ENCODE peak calls at places on chromosomes 11 and 22, in four cellular contexts. One of them, this sample, is unnamed.
A peak's percentile ranks its signal among the peaks of the same experiment; 100 is the strongest.

GRCh38 chr11:77471520-77472234 is 2.2 kb downstream of the PAK1 start:
- DNase-seq in heart left ventricle: no peak
- DNase-seq in A673: peak; percentile 40
- DNase-seq in HCT116: no peak
- DNase-seq in this sample: no peak

GRCh38 chr11:68328374-68329091 is 16.1 kb downstream of the LRP5 start:
- DNase-seq in heart left ventricle: peak; percentile 61
- DNase-seq in A673: peak; percentile 52
- DNase-seq in HCT116: no peak
- DNase-seq in this sample: peak; percentile 51

GRCh38 chr22:42074153-42074750 is at the start of gene PHETA2:
- DNase-seq in heart left ventricle: peak; percentile 66
- DNase-seq in A673: no peak
- DNase-seq in HCT116: no peak
- DNase-seq in this sample: peak; percentile 68

GRCh38 chr11:115199501-115199900 is 304.7 kb downstream of the CADM1 start:
- DNase-seq in heart left ventricle: no peak
- DNase-seq in A673: no peak
- DNase-seq in HCT116: no peak
- DNase-seq in this sample: no peak

GRCh38 chr11:27722117-27722844 is 22.0 kb upstream of the BDNF start:
- DNase-seq in heart left ventricle: no peak
- DNase-seq in A673: peak; percentile 52
- DNase-seq in HCT116: no peak
- DNase-seq in this sample: no peak

GRCh38 chr22:44199164-44199563 is 18.4 kb downstream of the PARVG start:
- DNase-seq in heart left ventricle: no peak
- DNase-seq in A673: no peak
- DNase-seq in HCT116: no peak
- DNase-seq in this sample: no peak

GRCh38 chr22:32800158-32800557 is 1.3 kb upstream of the TIMP3 start:
- DNase-seq in heart left ventricle: peak; percentile 54
- DNase-seq in A673: no peak
- DNase-seq in HCT116: no peak
- DNase-seq in this sample: no peak

GRCh38 chr11:121237686-121238658 is 54.6 kb upstream of the SC5D start:
- DNase-seq in heart left ventricle: no peak
- DNase-seq in A673: peak; percentile 62
- DNase-seq in HCT116: no peak
- DNase-seq in this sample: peak; percentile 36

GRCh38 chr11:120536797-120537169 is 25.2 kb downstream of the GRIK4 start:
- DNase-seq in heart left ventricle: no peak
- DNase-seq in A673: no peak
- DNase-seq in HCT116: no peak
- DNase-seq in this sample: no peak

GRCh38 chr11:19869946-19870589 is 157.4 kb downstream of the NAV2 start:
- DNase-seq in heart left ventricle: peak; percentile 36
- DNase-seq in A673: no peak
- DNase-seq in HCT116: no peak
- DNase-seq in this sample: peak; percentile 23

GRCh38 chr11:120108785-120109168 is 29.1 kb downstream of the TRIM29 start:
- DNase-seq in heart left ventricle: no peak
- DNase-seq in A673: no peak
- DNase-seq in HCT116: no peak
- DNase-seq in this sample: no peak

GRCh38 chr11:119645018-119645417 is 84.0 kb downstream of the NECTIN1 start:
- DNase-seq in heart left ventricle: no peak
- DNase-seq in A673: no peak
- DNase-seq in HCT116: no peak
- DNase-seq in this sample: no peak

GRCh38 chr22:50089231-50090140 is at the start of gene MOV10L1:
- DNase-seq in heart left ventricle: no peak
- DNase-seq in A673: peak; percentile 27
- DNase-seq in HCT116: no peak
- DNase-seq in this sample: no peak

GRCh38 chr11:95456704-95457491 is 225.9 kb upstream of the SESN3 start:
- DNase-seq in heart left ventricle: no peak
- DNase-seq in A673: no peak
- DNase-seq in HCT116: no peak
- DNase-seq in this sample: no peak

GRCh38 chr11:66556086-66556485 is 9.4 kb downstream of the ACTN3 start:
- DNase-seq in heart left ventricle: no peak
- DNase-seq in A673: no peak
- DNase-seq in HCT116: no peak
- DNase-seq in this sample: no peak

GRCh38 chr11:1234054-1234720 is 11.3 kb downstream of the MUC5B start:
- DNase-seq in heart left ventricle: peak; percentile 15
- DNase-seq in A673: no peak
- DNase-seq in HCT116: no peak
- DNase-seq in this sample: no peak

GRCh38 chr22:28141614-28142013 is 222.6 kb upstream of the PITPNB start:
- DNase-seq in heart left ventricle: no peak
- DNase-seq in A673: no peak
- DNase-seq in HCT116: no peak
- DNase-seq in this sample: no peak

GRCh38 chr11:128496249-128496648 is 91.1 kb downstream of the ETS1 start:
- DNase-seq in heart left ventricle: no peak
- DNase-seq in A673: no peak
- DNase-seq in HCT116: no peak
- DNase-seq in this sample: no peak

GRCh38 chr11:132874638-132875037 is 657.7 kb downstream of the OPCML start:
- DNase-seq in heart left ventricle: no peak
- DNase-seq in A673: no peak
- DNase-seq in HCT116: no peak
- DNase-seq in this sample: no peak

GRCh38 chr11:79244805-79245197 is 196.0 kb downstream of the TENM4 start:
- DNase-seq in heart left ventricle: no peak
- DNase-seq in A673: no peak
- DNase-seq in HCT116: no peak
- DNase-seq in this sample: no peak

GRCh38 chr11:1771700-1772099 is 8.0 kb upstream of the CTSD start:
- DNase-seq in heart left ventricle: no peak
- DNase-seq in A673: no peak
- DNase-seq in HCT116: no peak
- DNase-seq in this sample: peak; percentile 4

GRCh38 chr11:66227700-66228099 is 40.7 kb upstream of the RAB1B start:
- DNase-seq in heart left ventricle: no peak
- DNase-seq in A673: no peak
- DNase-seq in HCT116: no peak
- DNase-seq in this sample: no peak

GRCh38 chr11:119993732-119994131 is 144.2 kb downstream of the TRIM29 start:
- DNase-seq in heart left ventricle: no peak
- DNase-seq in A673: no peak
- DNase-seq in HCT116: no peak
- DNase-seq in this sample: no peak

GRCh38 chr22:37549704-37550059 is 10.6 kb upstream of the CDC42EP1 start:
- DNase-seq in heart left ventricle: no peak
- DNase-seq in A673: no peak
- DNase-seq in HCT116: no peak
- DNase-seq in this sample: peak; percentile 63

GRCh38 chr22:50626314-50626855 is 1.6 kb downstream of the ARSA start:
- DNase-seq in heart left ventricle: no peak
- DNase-seq in A673: no peak
- DNase-seq in HCT116: no peak
- DNase-seq in this sample: no peak

GRCh38 chr11:123061403-123062157 is at the start of gene HSPA8:
- DNase-seq in heart left ventricle: peak; percentile 80
- DNase-seq in A673: peak; percentile 82
- DNase-seq in HCT116: no peak
- DNase-seq in this sample: peak; percentile 65

GRCh38 chr11:43631732-43632131 is 48.8 kb upstream of the HSD17B12 start:
- DNase-seq in heart left ventricle: no peak
- DNase-seq in A673: no peak
- DNase-seq in HCT116: no peak
- DNase-seq in this sample: no peak

GRCh38 chr11:86672007-86672621 is at the start of gene ME3:
- DNase-seq in heart left ventricle: peak; percentile 79
- DNase-seq in A673: peak; percentile 66
- DNase-seq in HCT116: no peak
- DNase-seq in this sample: peak; percentile 72

GRCh38 chr11:10550503-10550902 is 9.5 kb upstream of the RNF141 start:
- DNase-seq in heart left ventricle: no peak
- DNase-seq in A673: no peak
- DNase-seq in HCT116: no peak
- DNase-seq in this sample: no peak

GRCh38 chr22:17707526-17707925 is 66.7 kb downstream of the BID start:
- DNase-seq in heart left ventricle: no peak
- DNase-seq in A673: peak; percentile 51
- DNase-seq in HCT116: no peak
- DNase-seq in this sample: no peak

GRCh38 chr22:45321827-45322226 is 12.1 kb downstream of the FAM118A start:
- DNase-seq in heart left ventricle: no peak
- DNase-seq in A673: no peak
- DNase-seq in HCT116: no peak
- DNase-seq in this sample: no peak

GRCh38 chr11:15603208-15603607 is 488.5 kb downstream of the INSC start:
- DNase-seq in heart left ventricle: peak; percentile 56
- DNase-seq in A673: no peak
- DNase-seq in HCT116: no peak
- DNase-seq in this sample: peak; percentile 33

GRCh38 chr22:44703269-44703870 is 1.4 kb downstream of the PRR5 start:
- DNase-seq in heart left ventricle: no peak
- DNase-seq in A673: no peak
- DNase-seq in HCT116: no peak
- DNase-seq in this sample: no peak

GRCh38 chr11:73157141-73158010 is 15.3 kb upstream of the FCHSD2 start:
- DNase-seq in heart left ventricle: peak; percentile 89
- DNase-seq in A673: no peak
- DNase-seq in HCT116: no peak
- DNase-seq in this sample: peak; percentile 74

GRCh38 chr11:78292109-78292803 is 103.5 kb downstream of the USP35 start:
- DNase-seq in heart left ventricle: no peak
- DNase-seq in A673: no peak
- DNase-seq in HCT116: no peak
- DNase-seq in this sample: no peak

GRCh38 chr11:18065572-18065971 is 19.5 kb upstream of the TPH1 start:
- DNase-seq in heart left ventricle: no peak
- DNase-seq in A673: no peak
- DNase-seq in HCT116: no peak
- DNase-seq in this sample: no peak

GRCh38 chr11:30358569-30358968 is 35.7 kb downstream of the ARL14EP start:
- DNase-seq in heart left ventricle: peak; percentile 33
- DNase-seq in A673: no peak
- DNase-seq in HCT116: no peak
- DNase-seq in this sample: peak; percentile 39
- H3K27ac ChIP-seq in heart left ventricle: no peak overlapping the region
- H3K27ac ChIP-seq in A673: no peak overlapping the region
- H3K27ac ChIP-seq in HCT116: no peak overlapping the region
- H3K27ac ChIP-seq in this sample: no peak overlapping the region

GRCh38 chr11:101176381-101176780 is 46.8 kb upstream of the PGR start:
- DNase-seq in heart left ventricle: no peak
- DNase-seq in A673: no peak
- DNase-seq in HCT116: no peak
- DNase-seq in this sample: no peak
- H3K9me3 ChIP-seq in heart left ventricle: no peaks in the 10 kb centered on the region
- H3K9me3 ChIP-seq in A673: no peaks in the 10 kb centered on the region
- H3K9me3 ChIP-seq in HCT116: no peaks in the 10 kb centered on the region
- H3K9me3 ChIP-seq in this sample: no peaks in the 10 kb centered on the region

GRCh38 chr11:61679893-61680621 is at the start of gene DAGLA:
- DNase-seq in heart left ventricle: peak; percentile 74
- DNase-seq in A673: peak; percentile 85
- DNase-seq in HCT116: no peak
- DNase-seq in this sample: peak; percentile 82

GRCh38 chr11:61683961-61684869 is 4.0 kb downstream of the DAGLA start:
- DNase-seq in heart left ventricle: no peak
- DNase-seq in A673: no peak
- DNase-seq in HCT116: no peak
- DNase-seq in this sample: no peak

GRCh38 chr11:61683116-61683515 is 2.9 kb downstream of the DAGLA start:
- DNase-seq in heart left ventricle: no peak
- DNase-seq in A673: no peak
- DNase-seq in HCT116: no peak
- DNase-seq in this sample: no peak

GRCh38 chr11:61680622-61681191 is 516 bp downstream of the DAGLA start:
- DNase-seq in heart left ventricle: no peak
- DNase-seq in A673: no peak
- DNase-seq in HCT116: no peak
- DNase-seq in this sample: no peak

DNA sequence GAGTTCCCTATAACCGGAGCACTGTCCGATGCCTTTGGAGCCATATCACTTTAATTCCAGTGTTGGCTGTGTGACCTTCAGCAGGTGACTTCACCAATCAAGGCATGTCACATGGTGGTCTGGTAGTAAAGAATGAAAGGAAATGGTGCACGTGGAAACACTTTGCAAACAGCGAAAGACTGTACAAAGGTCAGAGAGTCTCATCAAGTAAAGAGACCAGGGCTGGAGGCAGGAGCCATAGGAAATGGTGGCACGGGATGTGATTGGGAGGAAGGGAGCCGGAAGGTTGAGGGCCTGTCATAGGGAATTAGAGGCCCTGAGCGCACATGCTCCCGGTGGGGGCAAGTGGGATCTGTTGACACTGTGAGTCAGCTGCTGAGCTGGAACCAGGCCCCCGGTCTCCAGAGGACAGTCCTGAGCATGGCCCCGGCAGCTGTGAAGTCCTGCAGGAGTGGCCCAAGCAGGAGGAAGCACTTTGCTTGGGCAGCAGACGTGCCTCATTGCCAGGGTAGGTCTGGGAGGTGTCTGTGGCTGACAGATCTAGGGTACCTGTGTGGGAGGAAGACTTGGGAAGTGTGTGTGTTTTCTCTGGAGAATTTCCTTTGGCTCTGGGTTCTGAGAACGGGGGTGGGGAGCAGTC is 2.0 kb downstream of the DAGLA start:
- DNase-seq in heart left ventricle: peak; percentile 81
- DNase-seq in A673: no peak
- DNase-seq in HCT116: no peak
- DNase-seq in this sample: peak; percentile 56
- H3K27ac ChIP-seq in heart left ventricle: no peak overlapping the region
- H3K27ac ChIP-seq in A673: no peak overlapping the region
- H3K27ac ChIP-seq in HCT116: no peak overlapping the region
- H3K27ac ChIP-seq in this sample: no peak overlapping the region

GRCh38 chr22:47245786-47246185 is 483.3 kb downstream of the TBC1D22A start:
- DNase-seq in heart left ventricle: no peak
- DNase-seq in A673: no peak
- DNase-seq in HCT116: no peak
- DNase-seq in this sample: no peak
- H3K9me3 ChIP-seq in heart left ventricle: no peaks in the 10 kb centered on the region
- H3K9me3 ChIP-seq in A673: no peaks in the 10 kb centered on the region
- H3K9me3 ChIP-seq in HCT116: peaks cover 4% of the 10 kb centered on the region
- H3K9me3 ChIP-seq in this sample: peaks cover 3% of the 10 kb centered on the region

GRCh38 chr11:125956371-125956770 is 10.5 kb downstream of the VSIG10L2 start:
- DNase-seq in heart left ventricle: peak; percentile 81
- DNase-seq in A673: no peak
- DNase-seq in HCT116: no peak
- DNase-seq in this sample: peak; percentile 58
- H3K27ac ChIP-seq in heart left ventricle: no peak overlapping the region
- H3K27ac ChIP-seq in A673: no peak overlapping the region
- H3K27ac ChIP-seq in HCT116: no peak overlapping the region
- H3K27ac ChIP-seq in this sample: no peak overlapping the region

This sample was measured in heart right ventricle.